ENCODE peak calls at places on chromosomes 3 and 15, in five cellular contexts. One of them, this sample, is unnamed.

GRCh38 chr15:20340931-20341661 is 200.5 kb downstream of the GOLGA6L6 start:
- DNase-seq in H1: no peak
- DNase-seq in neuronal stem cell: no peak
- DNase-seq in mesenchymal stem cell: no peak
- DNase-seq in IMR-90: no peak
- DNase-seq in this sample: peak; percentile 83

GRCh38 chr3:102737353-102737752 is 302.5 kb downstream of the ZPLD1 start:
- DNase-seq in IMR-90: no peak
- DNase-seq in mesenchymal stem cell: no peak
- DNase-seq in H1: no peak
- DNase-seq in neuronal stem cell: no peak
- DNase-seq in this sample: no peak

GRCh38 chr3:186732169-186732766 is 15.1 kb downstream of the KNG1 start:
- DNase-seq in mesenchymal stem cell: no peak
- DNase-seq in H1: no peak
- DNase-seq in IMR-90: no peak
- DNase-seq in neuronal stem cell: no peak
- DNase-seq in this sample: no peak

GRCh38 chr3:74537164-74537563 is 77.3 kb downstream of the CNTN3 start:
- DNase-seq in neuronal stem cell: no peak
- DNase-seq in H1: no peak
- DNase-seq in mesenchymal stem cell: no peak
- DNase-seq in IMR-90: peak; percentile 80
- DNase-seq in this sample: no peak

GRCh38 chr15:52143862-52144261 is 31.3 kb upstream of the BCL2L10 start:
- DNase-seq in IMR-90: peak; percentile 81
- DNase-seq in mesenchymal stem cell: peak; percentile 94
- DNase-seq in neuronal stem cell: no peak
- DNase-seq in H1: no peak
- DNase-seq in this sample: no peak

GRCh38 chr3:125437631-125438435 is 62.7 kb upstream of the ZNF148 start:
- DNase-seq in H1: peak; percentile 9
- DNase-seq in mesenchymal stem cell: peak; percentile 54
- DNase-seq in neuronal stem cell: peak; percentile 58
- DNase-seq in IMR-90: peak; percentile 39
- DNase-seq in this sample: peak; percentile 55

GRCh38 chr3:152355744-152356665 is 87.3 kb downstream of the MBNL1 start:
- DNase-seq in mesenchymal stem cell: no peak
- DNase-seq in H1: no peak
- DNase-seq in neuronal stem cell: no peak
- DNase-seq in IMR-90: peak; percentile 37
- DNase-seq in this sample: no peak

GRCh38 chr15:33011976-33012375 is 182.5 kb downstream of the FMN1 start:
- DNase-seq in mesenchymal stem cell: no peak
- DNase-seq in neuronal stem cell: no peak
- DNase-seq in IMR-90: no peak
- DNase-seq in H1: no peak
- DNase-seq in this sample: no peak

GRCh38 chr3:186456636-186457265 is 87.4 kb downstream of the CRYGS start:
- DNase-seq in IMR-90: no peak
- DNase-seq in mesenchymal stem cell: no peak
- DNase-seq in H1: no peak
- DNase-seq in neuronal stem cell: no peak
- DNase-seq in this sample: no peak

GRCh38 chr3:184168363-184169120 is 6.1 kb upstream of the AP2M1 start:
- DNase-seq in neuronal stem cell: no peak
- DNase-seq in mesenchymal stem cell: peak; percentile 10
- DNase-seq in IMR-90: peak; percentile 84
- DNase-seq in H1: no peak
- DNase-seq in this sample: no peak

GRCh38 chr3:59262076-59262498 is 212.3 kb upstream of the CFAP20DC start:
- DNase-seq in neuronal stem cell: no peak
- DNase-seq in mesenchymal stem cell: no peak
- DNase-seq in IMR-90: no peak
- DNase-seq in H1: no peak
- DNase-seq in this sample: no peak

GRCh38 chr3:163721596-163721995 is 1356.7 kb downstream of the SI start:
- DNase-seq in IMR-90: no peak
- DNase-seq in mesenchymal stem cell: no peak
- DNase-seq in H1: no peak
- DNase-seq in neuronal stem cell: no peak
- DNase-seq in this sample: no peak

GRCh38 chr3:101375586-101375985 is 55.2 kb upstream of the IMPG2 start:
- DNase-seq in neuronal stem cell: no peak
- DNase-seq in IMR-90: no peak
- DNase-seq in mesenchymal stem cell: no peak
- DNase-seq in H1: no peak
- DNase-seq in this sample: no peak

GRCh38 chr3:149131594-149131993 is 2.2 kb downstream of the HPS3 start:
- DNase-seq in H1: no peak
- DNase-seq in mesenchymal stem cell: no peak
- DNase-seq in IMR-90: no peak
- DNase-seq in neuronal stem cell: no peak
- DNase-seq in this sample: no peak

GRCh38 chr15:27101982-27102381 is 131.0 kb downstream of the GABRG3 start:
- DNase-seq in neuronal stem cell: no peak
- DNase-seq in mesenchymal stem cell: no peak
- DNase-seq in IMR-90: no peak
- DNase-seq in H1: no peak
- DNase-seq in this sample: no peak
- H2BK15ac ChIP-seq in neuronal stem cell: no peak overlapping the region
- H2BK15ac ChIP-seq in mesenchymal stem cell: no peak overlapping the region
- H2BK15ac ChIP-seq in IMR-90: no peak overlapping the region
- H2BK15ac ChIP-seq in H1: no peak overlapping the region
- H2BK15ac ChIP-seq in this sample: no peak overlapping the region

DNA sequence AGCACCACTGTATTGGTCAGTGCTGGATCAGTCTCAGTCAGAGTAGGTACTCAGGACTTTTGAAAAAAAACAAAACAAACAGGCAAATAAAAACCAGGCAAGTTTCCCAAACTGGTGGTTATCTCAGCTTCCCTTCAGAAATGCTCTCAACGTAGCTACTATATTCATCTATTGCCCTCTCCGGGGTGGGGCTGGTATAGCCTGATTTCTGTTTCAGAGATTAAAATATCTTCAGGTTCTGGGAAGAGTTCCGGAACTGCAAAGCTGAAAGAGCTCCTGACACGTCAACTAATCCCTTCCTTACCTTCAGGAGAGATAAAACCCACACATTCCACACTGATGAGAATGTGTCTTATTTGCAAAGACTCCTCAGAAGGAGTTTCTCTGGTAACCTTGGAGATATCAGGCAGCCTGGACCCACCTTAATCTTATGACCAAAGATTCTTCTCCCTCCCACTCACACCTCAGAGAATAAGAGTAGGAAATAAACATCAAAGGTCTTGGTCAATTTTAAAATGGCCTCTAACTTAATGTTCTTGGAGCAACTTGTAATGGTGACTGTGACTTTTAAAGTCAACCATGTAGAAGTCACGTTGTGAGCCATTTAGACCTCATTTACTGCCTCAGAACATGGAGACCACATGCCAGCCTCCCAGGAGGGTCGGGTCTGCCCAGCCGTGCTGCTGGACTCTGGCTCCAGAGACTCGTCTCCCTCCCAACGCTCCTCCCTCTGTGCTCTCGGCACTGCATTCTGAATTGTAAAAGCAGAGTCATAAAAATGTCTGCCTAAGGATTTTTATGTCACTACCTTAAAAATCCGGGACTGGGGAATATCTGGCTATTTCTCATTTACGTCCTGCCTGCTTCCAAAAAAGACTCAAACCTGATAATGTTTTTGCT is 53.8 kb downstream of the CDCP1 start:
- DNase-seq in neuronal stem cell: no peak
- DNase-seq in IMR-90: peak; percentile 76
- DNase-seq in H1: no peak
- DNase-seq in mesenchymal stem cell: peak; percentile 93
- DNase-seq in this sample: no peak
- H3K27ac ChIP-seq in neuronal stem cell: no peak overlapping the region
- H3K27ac ChIP-seq in IMR-90: peak overlapping the region; percentile 60
- H3K27ac ChIP-seq in H1: no peak overlapping the region
- H3K27ac ChIP-seq in mesenchymal stem cell: peak overlapping the region; percentile 98
- H3K27ac ChIP-seq in this sample: no peak overlapping the region

DNA sequence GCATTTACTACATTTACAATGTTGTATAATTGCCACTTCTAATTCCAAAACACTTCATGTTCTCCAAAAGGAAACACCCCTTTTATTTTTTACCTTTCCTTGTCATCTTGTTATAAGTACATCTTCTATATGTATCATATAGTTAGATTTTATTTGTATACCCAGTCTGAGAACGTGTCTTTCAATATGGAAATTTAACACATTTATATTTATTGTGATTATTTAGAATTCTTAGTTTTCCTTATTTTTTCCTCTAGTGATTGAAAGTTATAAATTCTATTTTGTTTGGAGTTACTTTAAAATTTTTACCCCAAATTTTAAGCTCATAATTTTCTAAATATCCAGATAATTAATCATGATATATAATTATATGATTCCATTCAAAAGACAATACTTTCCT is 15.8 kb downstream of the CMTM8 start:
- DNase-seq in neuronal stem cell: no peak
- DNase-seq in IMR-90: no peak
- DNase-seq in H1: no peak
- DNase-seq in mesenchymal stem cell: no peak
- DNase-seq in this sample: no peak
- H3K9me3 ChIP-seq in neuronal stem cell: peaks cover 3% of the 10 kb centered on the region
- H3K9me3 ChIP-seq in IMR-90: no peaks in the 10 kb centered on the region
- H3K9me3 ChIP-seq in H1: no peaks in the 10 kb centered on the region
- H3K9me3 ChIP-seq in mesenchymal stem cell: peaks cover 3% of the 10 kb centered on the region
- H3K9me3 ChIP-seq in this sample: no peaks in the 10 kb centered on the region

GRCh38 chr3:64917914-64918313 is 230.1 kb upstream of the ADAMTS9 start:
- DNase-seq in H1: no peak
- DNase-seq in neuronal stem cell: no peak
- DNase-seq in IMR-90: no peak
- DNase-seq in mesenchymal stem cell: no peak
- DNase-seq in this sample: no peak

GRCh38 chr3:64919934-64920333 is 232.1 kb upstream of the ADAMTS9 start:
- DNase-seq in neuronal stem cell: no peak
- DNase-seq in mesenchymal stem cell: no peak
- DNase-seq in IMR-90: no peak
- DNase-seq in H1: no peak
- DNase-seq in this sample: no peak

GRCh38 chr3:64921666-64922065 is 233.9 kb upstream of the ADAMTS9 start:
- DNase-seq in neuronal stem cell: no peak
- DNase-seq in IMR-90: no peak
- DNase-seq in mesenchymal stem cell: no peak
- DNase-seq in H1: no peak
- DNase-seq in this sample: no peak

GRCh38 chr3:64916937-64917336 is 229.1 kb upstream of the ADAMTS9 start:
- DNase-seq in IMR-90: no peak
- DNase-seq in H1: no peak
- DNase-seq in mesenchymal stem cell: peak; percentile 29
- DNase-seq in neuronal stem cell: no peak
- DNase-seq in this sample: peak; percentile 38

GRCh38 chr3:64918989-64919388 is 231.2 kb upstream of the ADAMTS9 start:
- DNase-seq in mesenchymal stem cell: peak; percentile 29
- DNase-seq in IMR-90: no peak
- DNase-seq in H1: no peak
- DNase-seq in neuronal stem cell: no peak
- DNase-seq in this sample: no peak
- H2BK15ac ChIP-seq in mesenchymal stem cell: no peak overlapping the region
- H2BK15ac ChIP-seq in IMR-90: no peak overlapping the region
- H2BK15ac ChIP-seq in H1: no peak overlapping the region
- H2BK15ac ChIP-seq in neuronal stem cell: no peak overlapping the region
- H2BK15ac ChIP-seq in this sample: no peak overlapping the region

GRCh38 chr3:46882377-46883015 is 5.0 kb downstream of the PTH1R start:
- DNase-seq in mesenchymal stem cell: peak; percentile 40
- DNase-seq in IMR-90: no peak
- DNase-seq in H1: no peak
- DNase-seq in neuronal stem cell: peak; percentile 39
- DNase-seq in this sample: no peak
- H3K27ac ChIP-seq in mesenchymal stem cell: no peak overlapping the region
- H3K27ac ChIP-seq in IMR-90: no peak overlapping the region
- H3K27ac ChIP-seq in H1: no peak overlapping the region
- H3K27ac ChIP-seq in neuronal stem cell: no peak overlapping the region
- H3K27ac ChIP-seq in this sample: no peak overlapping the region

DNA sequence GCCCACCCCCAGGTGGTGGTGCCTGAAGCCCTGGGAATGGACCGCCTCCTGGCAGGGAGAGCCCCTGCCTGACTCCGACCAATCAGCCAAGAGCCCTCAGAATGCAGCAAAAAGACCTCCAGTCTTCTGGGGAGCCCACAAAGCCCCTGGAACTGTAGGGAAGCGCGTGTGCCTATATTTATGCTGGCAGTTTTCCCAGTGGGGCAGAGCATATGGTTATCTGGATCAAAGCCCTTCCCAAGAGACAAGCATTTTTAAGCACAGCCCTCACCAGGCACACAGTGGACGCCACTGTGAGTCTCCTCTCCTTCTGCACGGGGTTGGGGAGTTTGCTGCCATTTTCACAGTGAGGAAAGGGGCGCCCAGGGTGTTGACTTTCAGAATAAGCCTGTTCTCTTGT is 80.9 kb upstream of the RPL32 start:
- DNase-seq in H1: no peak
- DNase-seq in mesenchymal stem cell: no peak
- DNase-seq in neuronal stem cell: no peak
- DNase-seq in IMR-90: peak; percentile 15
- DNase-seq in this sample: no peak
- H3K9me3 ChIP-seq in H1: no peaks in the 10 kb centered on the region
- H3K9me3 ChIP-seq in mesenchymal stem cell: no peaks in the 10 kb centered on the region
- H3K9me3 ChIP-seq in neuronal stem cell: no peaks in the 10 kb centered on the region
- H3K9me3 ChIP-seq in IMR-90: no peaks in the 10 kb centered on the region
- H3K9me3 ChIP-seq in this sample: no peaks in the 10 kb centered on the region

GRCh38 chr3:39668420-39668819 is 141.0 kb upstream of the MYRIP start:
- DNase-seq in IMR-90: peak; percentile 38
- DNase-seq in neuronal stem cell: peak; percentile 33
- DNase-seq in mesenchymal stem cell: peak; percentile 37
- DNase-seq in H1: no peak
- DNase-seq in this sample: no peak

GRCh38 chr3:39665441-39665840 is 144.0 kb upstream of the MYRIP start:
- DNase-seq in neuronal stem cell: no peak
- DNase-seq in mesenchymal stem cell: no peak
- DNase-seq in IMR-90: no peak
- DNase-seq in H1: no peak
- DNase-seq in this sample: no peak

DNA sequence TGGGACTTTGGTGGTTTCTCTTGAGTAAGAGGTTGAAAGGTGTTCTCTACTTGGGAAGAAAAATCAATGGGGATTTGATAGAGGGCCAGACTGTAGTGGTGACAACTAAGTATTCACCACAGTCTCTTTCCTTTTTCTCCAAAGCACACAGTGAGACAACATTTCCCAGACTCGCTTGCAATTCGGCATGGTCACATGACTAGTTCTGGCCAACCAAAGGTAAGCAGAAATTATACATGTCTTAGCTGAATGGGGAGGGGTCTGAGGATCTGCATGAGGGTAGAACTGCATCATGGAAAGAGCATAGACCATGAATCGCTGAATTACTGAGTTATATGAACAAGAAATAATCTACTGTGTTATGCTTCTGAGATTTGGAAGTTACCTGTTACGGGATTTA is 144.5 kb upstream of the MYRIP start:
- DNase-seq in IMR-90: no peak
- DNase-seq in neuronal stem cell: no peak
- DNase-seq in H1: no peak
- DNase-seq in mesenchymal stem cell: no peak
- DNase-seq in this sample: no peak
- H2BK15ac ChIP-seq in IMR-90: no peak overlapping the region
- H2BK15ac ChIP-seq in neuronal stem cell: no peak overlapping the region
- H2BK15ac ChIP-seq in H1: no peak overlapping the region
- H2BK15ac ChIP-seq in mesenchymal stem cell: no peak overlapping the region
- H2BK15ac ChIP-seq in this sample: no peak overlapping the region

This sample was measured in H9.